ENCODE peak calls at places on chromosomes 7 and 10, in nine cellular contexts. B is GM23338, Y is HCT116, Q is sigmoid colon, R is suprapubic skin, X is Panc1, C is HepG2, P is stomach, E is K562. L is an unnamed sample.

GRCh38 chr7:47954231-47954911 is 6.1 kb upstream of the PKD1L1 start:
- DNase-seq in B (no peak), Y (no peak), Q (no peak), R (no peak), X (no peak), C (no peak), P (no peak), E (no peak), L (no peak)

GRCh38 chr10:110010076-110011069 is 2.6 kb downstream of the ADD3 start:
- DNase-seq in B (no peak), Y (no peak), Q (no peak), R (no peak), X (no peak), C (peak), P (no peak), E (no peak), L (no peak)

GRCh38 chr10:28714401-28715053 is 37.2 kb downstream of the BAMBI start:
- DNase-seq in B (no peak), Y (no peak), Q (no peak), R (no peak), X (no peak), C (peak), P (no peak), E (no peak), L (no peak)

GRCh38 chr7:104011829-104012228 is 22.4 kb upstream of the RELN start:
- DNase-seq in B (no peak), Y (no peak), Q (no peak), R (no peak), X (no peak), C (no peak), P (no peak), E (no peak), L (no peak)

GRCh38 chr10:123398180-123398591 is 244.0 kb downstream of the BUB3 start:
- DNase-seq in B (no peak), Y (no peak), Q (no peak), R (no peak), X (no peak), C (no peak), P (no peak), E (no peak), L (no peak)

GRCh38 chr7:149686001-149686400 is 87.4 kb downstream of the ZNF467 start:
- DNase-seq in B (no peak), Y (no peak), Q (no peak), R (no peak), X (no peak), C (no peak), P (no peak), E (no peak), L (no peak)

GRCh38 chr10:77710759-77711682 is 73.4 kb upstream of the KCNMA1 start:
- DNase-seq in B (peak), Y (peak), Q (peak), R (no peak), X (peak), C (peak), P (peak), E (peak), L (peak)

GRCh38 chr7:98387544-98388226 is 13.2 kb downstream of the BAIAP2L1 start:
- DNase-seq in B (no peak), Y (no peak), Q (no peak), R (no peak), X (no peak), C (no peak), P (no peak), E (no peak), L (no peak)

GRCh38 chr7:126394406-126394805 is 858.3 kb downstream of the GRM8 start:
- DNase-seq in B (peak), Y (no peak), Q (no peak), R (no peak), X (no peak), C (no peak), P (no peak), E (no peak), L (no peak)

GRCh38 chr7:106610996-106611886 is 49.7 kb downstream of the CCDC71L start:
- DNase-seq in B (peak), Y (no peak), Q (no peak), R (no peak), X (no peak), C (no peak), P (no peak), E (no peak), L (no peak)

GRCh38 chr10:88735661-88736060 is 24.2 kb upstream of the LIPN start:
- DNase-seq in B (no peak), Y (no peak), Q (no peak), R (no peak), X (no peak), C (no peak), P (no peak), E (no peak), L (no peak)

GRCh38 chr10:18607503-18607902 is 43.9 kb downstream of the NSUN6 start:
- DNase-seq in B (no peak), Y (peak), Q (peak), R (no peak), X (no peak), C (peak), P (peak), E (peak), L (no peak)

GRCh38 chr10:28179490-28180099 is 123.3 kb downstream of the MPP7 start:
- DNase-seq in B (peak), Y (peak), Q (no peak), R (no peak), X (peak), C (peak), P (no peak), E (peak), L (peak)

GRCh38 chr10:22617516-22617915 is 96.9 kb downstream of the PIP4K2A start:
- DNase-seq in B (no peak), Y (no peak), Q (no peak), R (no peak), X (no peak), C (no peak), P (no peak), E (peak), L (no peak)

GRCh38 chr7:118232837-118233236 is 8.3 kb downstream of the ANKRD7 start:
- DNase-seq in B (no peak), Y (no peak), Q (no peak), R (no peak), X (no peak), C (no peak), P (no peak), E (no peak), L (no peak)

GRCh38 chr10:37379991-37380390 is 254.6 kb downstream of the ANKRD30A start:
- DNase-seq in B (no peak), Y (no peak), Q (no peak), R (no peak), X (peak), C (no peak), P (no peak), E (no peak), L (no peak)

GRCh38 chr10:72254891-72255568 is 18.7 kb upstream of the DDIT4 start:
- DNase-seq in B (peak), Y (no peak), Q (peak), R (peak), X (no peak), C (no peak), P (peak), E (peak), L (peak)

GRCh38 chr7:133957860-133958259 is 169.3 kb upstream of the LRGUK start:
- DNase-seq in B (no peak), Y (no peak), Q (no peak), R (no peak), X (no peak), C (no peak), P (no peak), E (no peak), L (no peak)

GRCh38 chr10:123930340-123931001 is 38.9 kb upstream of the CPXM2 start:
- DNase-seq in B (no peak), Y (no peak), Q (peak), R (no peak), X (no peak), C (no peak), P (peak), E (no peak), L (no peak)

GRCh38 chr7:2729043-2729892 is 41.3 kb downstream of the AMZ1 start:
- DNase-seq in B (no peak), Y (no peak), Q (peak), R (peak), X (no peak), C (no peak), P (peak), E (no peak), L (no peak)

GRCh38 chr7:113622796-113623195 is 296.0 kb downstream of the PPP1R3A start:
- DNase-seq in B (no peak), Y (no peak), Q (no peak), R (no peak), X (no peak), C (no peak), P (no peak), E (no peak), L (no peak)

GRCh38 chr7:35482231-35482630 is 212.7 kb downstream of the HERPUD2 start:
- DNase-seq in B (no peak), Y (no peak), Q (no peak), R (no peak), X (no peak), C (no peak), P (no peak), E (no peak), L (no peak)

GRCh38 chr10:132143162-132143561 is 43.6 kb upstream of the DPYSL4 start:
- DNase-seq in B (peak), Y (no peak), Q (no peak), R (no peak), X (no peak), C (no peak), P (no peak), E (no peak), L (no peak)

GRCh38 chr7:134365341-134366054 is 48.8 kb upstream of the SLC35B4 start:
- DNase-seq in B (no peak), Y (no peak), Q (no peak), R (no peak), X (no peak), C (no peak), P (no peak), E (peak), L (no peak)

GRCh38 chr10:92727550-92727949 is 37.8 kb downstream of the HHEX start:
- DNase-seq in B (peak), Y (no peak), Q (no peak), R (peak), X (no peak), C (peak), P (no peak), E (no peak), L (no peak)

GRCh38 chr10:78178940-78179339 is 145.3 kb downstream of the RPS24 start:
- DNase-seq in B (peak), Y (no peak), Q (no peak), R (no peak), X (no peak), C (no peak), P (peak), E (no peak), L (no peak)

GRCh38 chr7:24917510-24918239 is 62.3 kb downstream of the OSBPL3 start:
- DNase-seq in B (no peak), Y (no peak), Q (no peak), R (no peak), X (no peak), C (no peak), P (no peak), E (no peak), L (no peak)

DNA sequence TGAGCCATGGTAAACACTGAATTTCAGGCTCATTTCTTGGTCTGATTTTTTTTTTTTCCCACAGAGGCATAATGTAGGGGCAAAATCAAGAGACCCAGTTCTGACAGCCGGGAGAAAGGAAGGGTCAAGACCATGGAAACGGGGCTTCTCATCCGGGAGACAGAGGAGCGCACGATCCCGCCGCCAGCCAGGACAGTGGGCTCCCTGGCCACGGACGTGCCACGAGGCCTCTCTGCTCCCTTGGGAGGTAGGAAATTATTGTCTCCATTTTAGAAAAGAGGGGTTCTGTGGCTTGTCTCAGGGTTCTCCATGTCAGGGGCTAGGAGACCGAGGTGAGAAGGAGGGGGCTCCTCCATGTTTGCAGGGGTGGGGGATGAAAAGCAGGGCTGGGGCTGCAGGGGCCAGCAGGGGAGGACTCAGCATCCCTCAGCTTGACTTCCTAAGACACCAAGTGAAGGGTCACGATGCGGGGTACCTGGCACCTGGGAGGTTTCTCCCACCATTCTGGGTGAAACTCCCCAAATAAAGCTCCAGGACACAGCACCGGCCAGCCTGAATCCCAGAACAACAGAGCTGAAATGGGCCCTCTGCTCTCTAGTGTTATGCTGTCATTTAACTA is 37.6 kb downstream of the PPIF start:
- DNase-seq in B (no peak), Y (no peak), Q (peak), R (peak), X (no peak), C (no peak), P (no peak), E (peak), L (peak)
- H3K27ac ChIP-seq in B (no peak), Y (no peak), Q (peak), R (no peak), X (no peak), C (no peak), P (no peak), E (no peak), L (no peak)

DNA sequence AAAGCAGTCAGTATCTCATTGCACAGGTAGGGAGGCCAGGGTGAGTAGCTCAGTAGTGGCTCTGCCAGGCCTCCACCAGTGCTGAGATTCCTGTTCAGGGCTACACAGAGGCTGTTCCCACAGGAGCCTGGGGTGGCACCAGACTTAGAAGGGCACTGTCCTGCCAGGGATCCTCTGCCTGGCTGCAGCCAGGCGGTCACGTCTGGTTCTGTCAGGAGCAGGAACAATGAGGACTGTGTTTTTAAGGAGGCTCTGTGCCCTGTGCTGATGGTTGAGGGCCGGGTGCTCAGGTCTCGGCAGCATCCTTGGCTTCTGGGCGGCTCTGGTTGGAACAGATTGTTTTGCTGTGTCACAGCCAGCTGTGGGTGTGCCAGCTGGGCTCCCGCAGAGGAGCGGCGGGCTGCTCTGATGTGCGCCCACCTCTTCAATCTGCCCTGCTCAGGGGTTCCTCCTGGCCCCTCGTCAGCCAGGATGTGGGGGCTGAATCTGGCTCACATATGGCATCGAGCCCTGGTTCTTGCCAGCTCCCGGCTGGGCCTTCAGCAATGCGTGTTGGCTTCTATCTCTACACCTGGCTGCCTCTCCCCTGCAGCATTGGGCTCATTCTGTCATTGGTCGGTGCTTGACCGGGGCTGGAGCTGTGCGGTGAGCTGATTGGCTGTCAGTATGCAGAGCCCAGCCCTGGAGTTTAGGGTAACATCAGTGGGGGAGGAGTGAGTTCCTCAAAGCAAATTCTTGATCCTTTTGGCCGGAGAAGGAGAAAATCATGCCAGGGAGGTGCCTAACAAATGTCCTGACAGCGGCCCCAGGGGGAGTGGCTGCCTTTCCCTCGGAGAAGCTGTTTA is 41.2 kb downstream of the TACR2 start:
- DNase-seq in B (peak), Y (no peak), Q (peak), R (peak), X (no peak), C (no peak), P (no peak), E (peak), L (peak)
- TF ChIP-seq POLR2AphosphoS5 in B (no peak), Y (no peak), Q (no peak), R (peak), X (no peak), C (no peak), P (no peak), E (no peak), L (peak)

DNA sequence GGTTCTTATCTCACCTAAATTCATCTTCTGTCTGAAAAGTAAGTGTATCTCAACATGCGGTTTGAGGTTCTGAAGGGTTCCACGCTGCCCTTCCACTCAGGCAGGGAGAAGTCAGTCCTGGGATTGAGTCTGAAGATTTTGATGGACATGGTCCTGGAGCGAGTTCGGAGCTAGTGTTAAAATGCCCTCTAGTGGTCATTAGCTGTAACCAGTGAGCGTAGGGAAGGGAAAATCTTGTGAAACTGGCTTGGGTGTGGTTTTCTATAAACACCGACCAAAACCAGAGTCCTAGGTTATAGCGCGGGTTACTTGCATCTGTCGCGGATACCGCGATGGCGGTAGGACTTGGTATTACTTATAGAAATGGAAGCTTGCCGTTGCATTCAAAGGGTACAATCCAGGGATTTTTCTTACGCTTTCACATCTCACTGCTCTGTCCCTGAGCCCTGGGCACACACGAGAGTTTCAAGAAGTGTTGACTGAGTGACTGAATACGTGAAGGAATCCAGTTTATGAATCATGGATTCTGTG is 348.2 kb upstream of the C7orf33 start:
- DNase-seq in B (peak), Y (peak), Q (no peak), R (no peak), X (peak), C (peak), P (peak), E (peak), L (peak)
- H3K27ac ChIP-seq in B (no peak), Y (no peak), Q (no peak), R (no peak), X (no peak), C (no peak), P (no peak), E (no peak), L (no peak)

DNA sequence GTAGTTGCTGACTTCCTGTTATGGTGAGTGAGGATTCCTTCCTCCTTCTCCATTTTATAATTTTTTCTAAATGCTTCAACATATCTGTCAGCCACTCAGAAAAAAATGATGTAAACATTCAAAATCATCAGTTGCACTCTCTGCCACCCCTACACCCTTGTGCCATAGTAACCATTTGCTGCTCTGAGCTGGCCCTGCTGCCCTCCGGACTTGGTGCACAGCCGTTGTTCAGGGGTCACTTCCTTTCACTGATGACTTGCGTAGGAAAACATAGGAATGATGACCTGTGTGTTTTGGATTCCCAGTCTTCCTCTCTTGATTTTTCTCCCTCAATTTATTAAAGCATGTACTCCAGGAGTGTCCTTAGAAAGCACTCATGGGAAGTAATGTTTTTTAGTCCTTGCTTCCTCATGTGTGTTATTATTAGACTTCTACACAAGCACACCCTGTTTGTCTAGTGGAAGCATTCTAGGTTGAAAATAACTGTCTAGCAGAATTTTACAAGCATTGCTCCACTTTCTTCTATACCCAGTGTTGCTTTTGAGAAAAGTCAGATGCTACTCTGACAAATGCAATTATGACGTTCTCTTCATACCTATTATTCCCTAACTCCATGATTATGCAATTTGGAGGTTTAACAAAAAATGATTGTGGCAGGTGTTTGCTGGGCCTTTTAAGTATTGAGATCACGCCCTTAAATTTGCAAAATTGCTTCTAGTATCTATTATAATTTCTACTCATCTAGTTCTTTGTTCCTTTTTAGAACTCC is 62.6 kb upstream of the MTPN start:
- DNase-seq in B (no peak), Y (no peak), Q (no peak), R (no peak), X (no peak), C (no peak), P (no peak), E (no peak), L (no peak)
- TF ChIP-seq POLR2AphosphoS5 in B (no peak), Y (no peak), Q (peak), R (no peak), X (no peak), C (no peak), P (no peak), E (no peak), L (no peak)

GRCh38 chr10:14669576-14669975 is 105.1 kb downstream of the FAM107B start:
- DNase-seq in B (no peak), Y (no peak), Q (no peak), R (no peak), X (no peak), C (no peak), P (no peak), E (no peak), L (no peak)

GRCh38 chr10:14671383-14671782 is 103.3 kb downstream of the FAM107B start:
- DNase-seq in B (peak), Y (no peak), Q (no peak), R (no peak), X (no peak), C (no peak), P (no peak), E (no peak), L (no peak)

GRCh38 chr10:14667748-14668147 is 106.9 kb downstream of the FAM107B start:
- DNase-seq in B (no peak), Y (no peak), Q (no peak), R (no peak), X (no peak), C (no peak), P (no peak), E (no peak), L (no peak)

GRCh38 chr10:14673189-14673947 is 101.3 kb downstream of the FAM107B start:
- DNase-seq in B (no peak), Y (no peak), Q (no peak), R (no peak), X (no peak), C (no peak), P (no peak), E (no peak), L (no peak)

GRCh38 chr10:14670551-14671240 is 104.0 kb downstream of the FAM107B start:
- DNase-seq in B (no peak), Y (no peak), Q (peak), R (no peak), X (no peak), C (no peak), P (no peak), E (no peak), L (no peak)
- H3K27ac ChIP-seq in B (no peak), Y (no peak), Q (peak), R (no peak), X (no peak), C (no peak), P (peak), E (no peak), L (no peak)

GRCh38 chr7:44853391-44853790 is 5.5 kb upstream of the H2AZ2 start:
- DNase-seq in B (no peak), Y (peak), Q (no peak), R (no peak), X (no peak), C (no peak), P (no peak), E (no peak), L (no peak)
- TF ChIP-seq POLR2AphosphoS5 in B (no peak), Y (no peak), Q (no peak), R (no peak), X (no peak), C (no peak), P (no peak), E (no peak), L (no peak)

L was measured in prostate gland.